ENCODE peak calls at places on chromosome X, in ten cellular contexts. R, Y, N, B, Q, H, W, M, I and E are unnamed samples.

GRCh38 chrX:15242899-15243555 is 26.9 kb downstream of the ASB9 start:
- DNase-seq in R (peak; percentile 9), H (no peak), M (peak; percentile 5), B (peak; percentile 22), Y (peak; percentile 75), N (no peak), I (peak; percentile 54), Q (peak; percentile 33), W (no peak), E (peak; percentile 42)

GRCh38 chrX:102651968-102652744 is 873 bp downstream of the GPRASP1 start:
- DNase-seq in N (no peak), Q (peak; percentile 50), R (peak; percentile 23), Y (peak; percentile 59), W (peak; percentile 44), H (peak; percentile 49), M (peak; percentile 41), B (no peak), I (peak; percentile 28), E (peak; percentile 32)

GRCh38 chrX:9311411-9312160 is 153.3 kb upstream of the TBL1X start:
- DNase-seq in R (no peak), I (no peak), Q (no peak), M (no peak), Y (no peak), W (no peak), B (peak; percentile 21), N (no peak), H (no peak), E (no peak)

GRCh38 chrX:44744828-44745227 is 99.0 kb upstream of the DUSP21 start:
- DNase-seq in M (no peak), R (no peak), I (no peak), Y (no peak), B (no peak), N (no peak), Q (no peak), H (no peak), W (no peak), E (no peak)

GRCh38 chrX:77749695-77750094 is 36.3 kb downstream of the ATRX start:
- DNase-seq in B (peak; percentile 36), M (no peak), H (no peak), R (no peak), Y (no peak), Q (no peak), I (peak; percentile 32), W (no peak), N (no peak), E (no peak)

GRCh38 chrX:69153060-69153730 is 12.1 kb downstream of the PJA1 start:
- DNase-seq in Q (no peak), Y (no peak), H (peak; percentile 89), W (no peak), I (no peak), M (peak; percentile 87), N (no peak), R (no peak), B (no peak), E (no peak)

GRCh38 chrX:132592880-132593279 is 104.0 kb upstream of the MBNL3 start:
- DNase-seq in B (no peak), R (no peak), M (peak; percentile 49), W (no peak), I (no peak), N (no peak), H (no peak), Q (no peak), Y (peak; percentile 51), E (peak; percentile 1)

GRCh38 chrX:64195862-64196261 is 9.6 kb downstream of the AMER1 start:
- DNase-seq in M (no peak), I (no peak), W (no peak), N (no peak), R (no peak), Q (no peak), H (no peak), Y (no peak), B (no peak), E (no peak)

GRCh38 chrX:1093112-1093511 is 119.3 kb downstream of the CRLF2 start:
- DNase-seq in N (no peak), Q (peak; percentile 27), I (no peak), M (no peak), Y (no peak), R (no peak), H (peak; percentile 44), W (peak; percentile 23), B (no peak), E (no peak)

GRCh38 chrX:153382563-153383482 is 18.3 kb downstream of the PNMA6E start:
- DNase-seq in Q (no peak), H (no peak), B (no peak), Y (no peak), W (no peak), N (no peak), M (no peak), R (no peak), I (no peak), E (no peak)

GRCh38 chrX:151754042-151754419 is 19.5 kb downstream of the CNGA2 start:
- DNase-seq in M (no peak), H (no peak), N (no peak), W (no peak), I (peak; percentile 54), Q (no peak), R (no peak), Y (peak; percentile 80), B (peak; percentile 85), E (no peak)

GRCh38 chrX:45322382-45322781 is 121.7 kb upstream of the DIPK2B start:
- DNase-seq in W (no peak), Y (peak; percentile 87), Q (peak; percentile 6), R (no peak), H (no peak), M (peak; percentile 34), B (peak; percentile 64), N (no peak), I (peak; percentile 79), E (peak; percentile 65)

GRCh38 chrX:1657367-1658082 is 42.7 kb downstream of the ASMT start:
- DNase-seq in B (peak; percentile 18), H (no peak), W (peak; percentile 28), Y (peak; percentile 29), N (no peak), I (peak; percentile 56), Q (peak; percentile 67), R (peak; percentile 9), M (peak; percentile 42), E (no peak)

GRCh38 chrX:132086717-132087116 is 41.1 kb downstream of the FRMD7 start:
- DNase-seq in Y (peak; percentile 34), B (peak; percentile 6), W (no peak), H (no peak), N (no peak), M (no peak), R (no peak), I (peak; percentile 52), Q (no peak), E (no peak)

GRCh38 chrX:69137911-69138310 is 27.3 kb downstream of the PJA1 start:
- DNase-seq in Q (no peak), H (peak; percentile 67), R (no peak), W (no peak), M (no peak), Y (no peak), I (no peak), B (no peak), N (no peak), E (no peak)